ENCODE peak calls at places on chromosomes 16 and 17, in six cellular contexts. One of them, this sample, is unnamed.

GRCh38 chr16:27195941-27196595 is 7.3 kb upstream of the KDM8 start:
- DNase-seq in K562: no peak
- DNase-seq in sigmoid colon: no peak
- DNase-seq in transverse colon: no peak
- DNase-seq in ovary: no peak
- DNase-seq in lower leg skin: no peak
- DNase-seq in this sample: no peak

GRCh38 chr17:59837362-59838195 is 55.2 kb downstream of the TUBD1 start:
- DNase-seq in K562: peak
- DNase-seq in sigmoid colon: peak
- DNase-seq in transverse colon: peak
- DNase-seq in ovary: peak
- DNase-seq in lower leg skin: peak
- DNase-seq in this sample: peak

GRCh38 chr16:48276102-48276501 is 28.8 kb upstream of the ABCC11 start:
- DNase-seq in K562: no peak
- DNase-seq in sigmoid colon: no peak
- DNase-seq in transverse colon: no peak
- DNase-seq in ovary: no peak
- DNase-seq in lower leg skin: no peak
- DNase-seq in this sample: no peak

GRCh38 chr16:81581107-81581506 is 136.5 kb downstream of the CMIP start:
- DNase-seq in K562: no peak
- DNase-seq in sigmoid colon: no peak
- DNase-seq in transverse colon: peak
- DNase-seq in ovary: no peak
- DNase-seq in lower leg skin: peak
- DNase-seq in this sample: no peak

GRCh38 chr17:42290577-42290976 is 2.3 kb downstream of the STAT5A start:
- DNase-seq in K562: no peak
- DNase-seq in sigmoid colon: peak
- DNase-seq in transverse colon: no peak
- DNase-seq in ovary: no peak
- DNase-seq in lower leg skin: peak
- DNase-seq in this sample: no peak

GRCh38 chr16:24935336-24935735 is 79.8 kb downstream of the ARHGAP17 start:
- DNase-seq in K562: no peak
- DNase-seq in sigmoid colon: no peak
- DNase-seq in transverse colon: no peak
- DNase-seq in ovary: no peak
- DNase-seq in lower leg skin: no peak
- DNase-seq in this sample: no peak

GRCh38 chr16:11563493-11564040 is 23.2 kb downstream of the LITAF start:
- DNase-seq in K562: no peak
- DNase-seq in sigmoid colon: no peak
- DNase-seq in transverse colon: no peak
- DNase-seq in ovary: no peak
- DNase-seq in lower leg skin: no peak
- DNase-seq in this sample: no peak

GRCh38 chr16:9268446-9268845 is 177.0 kb downstream of the HAPSTR1 start:
- DNase-seq in K562: no peak
- DNase-seq in sigmoid colon: no peak
- DNase-seq in transverse colon: no peak
- DNase-seq in ovary: no peak
- DNase-seq in lower leg skin: no peak
- DNase-seq in this sample: no peak

GRCh38 chr16:48524348-48525200 is 85.4 kb downstream of the N4BP1 start:
- DNase-seq in K562: no peak
- DNase-seq in sigmoid colon: peak
- DNase-seq in transverse colon: no peak
- DNase-seq in ovary: no peak
- DNase-seq in lower leg skin: peak
- DNase-seq in this sample: no peak

GRCh38 chr16:48123104-48123788 is 32.5 kb downstream of the ABCC12 start:
- DNase-seq in K562: peak
- DNase-seq in sigmoid colon: no peak
- DNase-seq in transverse colon: no peak
- DNase-seq in ovary: no peak
- DNase-seq in lower leg skin: no peak
- DNase-seq in this sample: no peak

GRCh38 chr16:79598341-79599181 is 2.0 kb downstream of the MAF start:
- DNase-seq in K562: no peak
- DNase-seq in sigmoid colon: peak
- DNase-seq in transverse colon: peak
- DNase-seq in ovary: peak
- DNase-seq in lower leg skin: peak
- DNase-seq in this sample: peak
- H3K4me3 ChIP-seq in K562: no peak
- H3K4me3 ChIP-seq in sigmoid colon: peak
- H3K4me3 ChIP-seq in transverse colon: peak
- H3K4me3 ChIP-seq in ovary: peak
- H3K4me3 ChIP-seq in lower leg skin: peak
- H3K4me3 ChIP-seq in this sample: peak

GRCh38 chr16:75433732-75434413 is 570 bp upstream of the CFDP1 start:
- DNase-seq in K562: peak
- DNase-seq in sigmoid colon: peak
- DNase-seq in transverse colon: peak
- DNase-seq in ovary: peak
- DNase-seq in lower leg skin: peak
- DNase-seq in this sample: peak
- TF ChIP-seq POLR2A in K562: peak
- TF ChIP-seq POLR2A in sigmoid colon: no peak
- TF ChIP-seq POLR2A in transverse colon: no peak
- TF ChIP-seq POLR2A in ovary: no peak
- TF ChIP-seq POLR2A in lower leg skin: no peak
- TF ChIP-seq POLR2A in this sample: no peak

GRCh38 chr16:68369697-68370096 is 58.9 kb downstream of the PRMT7 start:
- DNase-seq in K562: no peak
- DNase-seq in sigmoid colon: no peak
- DNase-seq in transverse colon: peak
- DNase-seq in ovary: no peak
- DNase-seq in lower leg skin: no peak
- DNase-seq in this sample: no peak
- H3K4me3 ChIP-seq in K562: no peak
- H3K4me3 ChIP-seq in sigmoid colon: no peak
- H3K4me3 ChIP-seq in transverse colon: no peak
- H3K4me3 ChIP-seq in ovary: no peak
- H3K4me3 ChIP-seq in lower leg skin: no peak
- H3K4me3 ChIP-seq in this sample: no peak

GRCh38 chr16:50323335-50324011 is 45.3 kb downstream of the BRD7 start:
- DNase-seq in K562: no peak
- DNase-seq in sigmoid colon: peak
- DNase-seq in transverse colon: no peak
- DNase-seq in ovary: no peak
- DNase-seq in lower leg skin: no peak
- DNase-seq in this sample: no peak
- TF ChIP-seq POLR2A in K562: no peak
- TF ChIP-seq POLR2A in sigmoid colon: no peak
- TF ChIP-seq POLR2A in transverse colon: no peak
- TF ChIP-seq POLR2A in ovary: no peak
- TF ChIP-seq POLR2A in lower leg skin: no peak
- TF ChIP-seq POLR2A in this sample: no peak

DNA sequence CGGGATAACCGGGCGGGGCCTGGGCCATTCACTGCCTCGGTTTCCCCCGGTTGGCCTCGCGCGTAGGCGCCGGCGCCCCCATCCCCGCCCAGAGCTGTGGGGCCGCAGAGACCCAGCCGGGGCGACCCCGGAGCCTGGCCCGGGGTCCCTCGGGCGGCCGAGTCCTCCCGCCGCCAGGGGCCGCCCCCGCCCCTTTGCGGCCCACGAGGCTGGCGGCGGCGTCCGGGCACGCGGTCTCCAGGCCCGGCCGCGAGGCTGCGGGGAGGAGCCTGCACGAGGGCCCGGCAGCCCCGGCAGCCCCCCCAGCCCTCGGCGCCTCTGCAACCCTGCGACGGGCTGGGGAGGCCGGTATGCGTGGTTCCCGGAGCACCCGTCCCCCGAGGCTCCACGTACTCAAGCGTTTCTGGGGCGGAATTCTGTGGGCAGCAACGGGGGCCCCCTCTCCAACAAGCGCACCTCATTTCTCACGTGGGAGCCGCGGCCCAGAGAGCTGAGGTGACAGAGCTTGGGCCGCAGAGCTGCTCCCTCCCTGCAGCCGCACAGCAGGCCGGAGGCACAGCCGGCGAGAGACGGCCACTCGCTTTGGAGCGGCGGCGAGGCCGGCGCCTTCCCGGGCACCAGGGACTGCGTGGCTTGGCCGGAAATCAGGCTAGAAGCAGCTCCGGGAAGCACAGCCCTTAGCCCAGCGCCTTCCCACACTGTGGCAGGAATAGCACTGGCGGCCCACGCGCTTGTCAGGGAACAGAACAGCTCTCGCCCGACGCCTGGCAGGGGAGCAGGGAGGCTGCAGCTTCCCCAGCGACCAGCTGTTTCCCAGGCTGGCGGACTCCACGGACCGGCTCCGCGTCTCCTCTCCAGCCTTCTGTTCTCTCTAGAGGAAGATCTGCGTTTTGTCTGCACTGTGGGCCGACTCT is 860 bp upstream of the LIMD2 start:
- DNase-seq in K562: no peak
- DNase-seq in sigmoid colon: peak
- DNase-seq in transverse colon: peak
- DNase-seq in ovary: peak
- DNase-seq in lower leg skin: peak
- DNase-seq in this sample: no peak
- H3K4me3 ChIP-seq in K562: peak
- H3K4me3 ChIP-seq in sigmoid colon: peak
- H3K4me3 ChIP-seq in transverse colon: peak
- H3K4me3 ChIP-seq in ovary: peak
- H3K4me3 ChIP-seq in lower leg skin: no peak
- H3K4me3 ChIP-seq in this sample: peak

GRCh38 chr17:79888009-79888540 is 48.8 kb upstream of the CBX4 start:
- DNase-seq in K562: no peak
- DNase-seq in sigmoid colon: no peak
- DNase-seq in transverse colon: no peak
- DNase-seq in ovary: no peak
- DNase-seq in lower leg skin: no peak
- DNase-seq in this sample: no peak

GRCh38 chr17:79888811-79889634 is 49.8 kb upstream of the CBX4 start:
- DNase-seq in K562: no peak
- DNase-seq in sigmoid colon: no peak
- DNase-seq in transverse colon: no peak
- DNase-seq in ovary: no peak
- DNase-seq in lower leg skin: no peak
- DNase-seq in this sample: no peak

GRCh38 chr17:79878346-79878745 is 39.1 kb upstream of the CBX4 start:
- DNase-seq in K562: no peak
- DNase-seq in sigmoid colon: no peak
- DNase-seq in transverse colon: no peak
- DNase-seq in ovary: no peak
- DNase-seq in lower leg skin: no peak
- DNase-seq in this sample: no peak

GRCh38 chr17:79887451-79887991 is 48.3 kb upstream of the CBX4 start:
- DNase-seq in K562: no peak
- DNase-seq in sigmoid colon: no peak
- DNase-seq in transverse colon: no peak
- DNase-seq in ovary: no peak
- DNase-seq in lower leg skin: no peak
- DNase-seq in this sample: no peak

GRCh38 chr17:79883202-79883601 is 44.0 kb upstream of the CBX4 start:
- DNase-seq in K562: no peak
- DNase-seq in sigmoid colon: no peak
- DNase-seq in transverse colon: no peak
- DNase-seq in ovary: no peak
- DNase-seq in lower leg skin: no peak
- DNase-seq in this sample: no peak
- TF ChIP-seq POLR2A in K562: no peak
- TF ChIP-seq POLR2A in sigmoid colon: no peak
- TF ChIP-seq POLR2A in transverse colon: no peak
- TF ChIP-seq POLR2A in ovary: no peak
- TF ChIP-seq POLR2A in lower leg skin: no peak
- TF ChIP-seq POLR2A in this sample: no peak